ENCODE peak calls at places on chromosomes 7 and 10, in four cellular contexts. A is GM23248, K is PC-3, P is neural progenitor cell. Y is an unnamed sample. For H3F3A, the result is how much of the 10 kb centered on the place peaks cover.

GRCh38 chr10:12466701-12467100 is 117.4 kb downstream of the CAMK1D start:
- DNase-seq in A (no peak), K (no peak), P (no peak), Y (no peak)

GRCh38 chr10:62354941-62355340 is 19.2 kb upstream of the ZNF365 start:
- DNase-seq in A (peak), K (no peak), P (no peak), Y (no peak)

GRCh38 chr10:68073631-68074403 is 1.3 kb downstream of the HERC4 start:
- DNase-seq in A (peak), K (peak), P (no peak), Y (no peak)

GRCh38 chr10:34940436-34940835 is 125.3 kb upstream of the PARD3 start:
- DNase-seq in A (no peak), K (no peak), P (no peak), Y (no peak)

GRCh38 chr7:70739646-70740045 is 392.3 kb upstream of the GALNT17 start:
- DNase-seq in A (no peak), K (no peak), P (no peak), Y (no peak)

GRCh38 chr10:131629026-131629425 is 271.8 kb upstream of the PPP2R2D start:
- DNase-seq in A (no peak), K (no peak), P (no peak), Y (no peak)

GRCh38 chr10:133231946-133232574 is 2.0 kb downstream of the UTF1 start:
- DNase-seq in A (no peak), K (no peak), P (no peak), Y (no peak)

GRCh38 chr10:86411281-86411841 is 44.8 kb upstream of the GRID1 start:
- DNase-seq in A (peak), K (no peak), P (no peak), Y (peak)

GRCh38 chr10:58641708-58642107 is 129.0 kb downstream of the BICC1 start:
- DNase-seq in A (peak), K (peak), P (no peak), Y (no peak)

GRCh38 chr10:5469353-5470061 is 29.9 kb downstream of the CALML5 start:
- DNase-seq in A (no peak), K (no peak), P (no peak), Y (no peak)

GRCh38 chr10:93030409-93030808 is 30.2 kb upstream of the CYP26C1 start:
- DNase-seq in A (peak), K (peak), P (no peak), Y (no peak)

GRCh38 chr7:132437730-132438129 is 138.5 kb downstream of the PLXNA4 start:
- DNase-seq in A (no peak), K (no peak), P (no peak), Y (no peak)

GRCh38 chr10:113616244-113617074 is 47.4 kb downstream of the NRAP start:
- DNase-seq in A (peak), K (peak), P (peak), Y (no peak)

GRCh38 chr10:11560076-11560709 is 51.3 kb downstream of the USP6NL start:
- DNase-seq in A (no peak), K (no peak), P (no peak), Y (no peak)

GRCh38 chr10:113089581-113089980 is 139.5 kb downstream of the TCF7L2 start:
- DNase-seq in A (no peak), K (no peak), P (no peak), Y (no peak)

GRCh38 chr10:51048792-51049191 is 25.5 kb upstream of the PRKG1 start:
- DNase-seq in A (no peak), K (no peak), P (no peak), Y (no peak)

GRCh38 chr7:92725161-92725925 is 111.0 kb downstream of the CDK6 start:
- DNase-seq in A (no peak), K (no peak), P (no peak), Y (no peak)

GRCh38 chr10:63468947-63469346 is 3.2 kb upstream of the JMJD1C start:
- DNase-seq in A (no peak), K (no peak), P (no peak), Y (no peak)

GRCh38 chr10:123146892-123147634 is 873 bp upstream of the HMX2 start:
- DNase-seq in A (no peak), K (no peak), P (no peak), Y (no peak)
- TF ChIP-seq EZH2 in A (no peak), K (no peak), P (no peak), Y (no peak)

GRCh38 chr7:103702454-103702853 is 256.4 kb upstream of the SLC26A5 start:
- DNase-seq in A (peak), K (no peak), P (no peak), Y (no peak)

GRCh38 chr7:103702982-103703381 is 257.0 kb upstream of the SLC26A5 start:
- DNase-seq in A (no peak), K (no peak), P (no peak), Y (no peak)

GRCh38 chr7:103706805-103707204 is 260.8 kb upstream of the SLC26A5 start:
- DNase-seq in A (no peak), K (no peak), P (no peak), Y (no peak)

GRCh38 chr7:103705542-103705941 is 259.5 kb upstream of the SLC26A5 start:
- DNase-seq in A (no peak), K (no peak), P (no peak), Y (no peak)

DNA sequence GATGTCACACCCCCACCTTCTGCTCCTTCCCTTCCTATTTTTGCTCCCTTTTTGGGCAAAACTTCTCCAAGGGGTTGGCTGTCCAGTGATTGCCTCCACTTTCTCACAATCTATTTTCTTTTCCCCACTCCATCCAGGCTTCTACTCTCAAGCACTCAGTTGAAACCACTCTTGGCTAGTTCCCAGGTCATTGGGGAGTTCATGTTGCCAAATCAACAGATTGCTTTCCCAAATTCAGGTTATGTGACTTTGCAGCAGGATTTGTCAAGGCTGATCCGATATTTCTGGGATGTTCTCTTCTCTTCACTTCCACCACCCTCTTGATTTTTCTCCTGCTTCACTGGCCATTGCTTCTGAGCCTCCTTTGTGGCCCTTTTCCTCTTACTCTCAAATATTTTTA is 258.7 kb upstream of the SLC26A5 start:
- DNase-seq in A (no peak), K (no peak), P (no peak), Y (no peak)
- H3K9ac ChIP-seq in A (no peak), K (no peak), P (no peak), Y (no peak)

DNA sequence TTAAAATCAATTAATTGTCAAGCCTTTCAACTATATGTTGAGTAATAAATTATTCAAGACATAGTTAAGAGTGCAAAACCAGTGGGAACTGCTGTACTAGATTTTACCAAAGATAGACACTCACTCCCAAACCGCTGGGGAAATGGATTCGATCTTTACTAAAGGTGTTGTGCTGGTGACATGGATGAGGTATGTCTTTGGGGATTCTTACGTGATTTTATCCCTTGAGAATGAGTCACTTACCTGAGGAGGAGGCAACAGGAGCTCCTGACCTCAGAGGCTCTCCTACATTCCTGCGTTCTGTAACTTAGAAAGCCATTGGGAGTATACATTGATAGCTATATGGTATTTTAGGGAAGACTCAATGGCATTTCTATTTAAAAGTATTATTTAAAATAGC is 165.5 kb downstream of the PKD1L1 start:
- DNase-seq in A (no peak), K (peak), P (no peak), Y (no peak)
- H3F3A ChIP-seq in A (half or more), K (under half), P (under half), Y (under half)

GRCh38 chr7:148584154-148584827 is 6.3 kb upstream of the C7orf33 start:
- DNase-seq in A (no peak), K (no peak), P (no peak), Y (peak)
- TF ChIP-seq EZH2 in A (no peak), K (no peak), P (no peak), Y (no peak)

Y was measured in MM.1S.